ENCODE peak calls at places on chromosomes 5 and 9, in five cellular contexts. L is GM23248, T is ovary, Q is foreskin fibroblast, E is cardiac muscle cell. K is an unnamed sample.
A peak's percentile ranks its signal among the peaks of the same experiment; 100 is the strongest.

GRCh38 chr9:33924978-33925797 is 108.2 kb downstream of the UBE2R2 start:
- DNase-seq in L (peak; percentile 77), T (peak; percentile 51), Q (peak; percentile 40), E (peak; percentile 74), K (peak; percentile 46)

GRCh38 chr5:105030153-105030552 is 1467.6 kb upstream of the NUDT12 start:
- DNase-seq in L (no peak), T (no peak), Q (no peak), E (no peak), K (no peak)

GRCh38 chr5:136516617-136517016 is 151.3 kb upstream of the TRPC7 start:
- DNase-seq in L (no peak), T (no peak), Q (no peak), E (peak; percentile 6), K (no peak)

GRCh38 chr5:67334383-67334782 is 137.8 kb upstream of the CD180 start:
- DNase-seq in L (no peak), T (no peak), Q (no peak), E (no peak), K (no peak)

GRCh38 chr9:136379891-136380290 is 6.4 kb upstream of the CARD9 start:
- DNase-seq in L (no peak), T (no peak), Q (no peak), E (no peak), K (no peak)

GRCh38 chr9:36486454-36486932 is 86.2 kb upstream of the MELK start:
- DNase-seq in L (peak; percentile 52), T (no peak), Q (peak; percentile 9), E (no peak), K (peak; percentile 19)

GRCh38 chr5:176938472-176938871 is 39.3 kb upstream of the HK3 start:
- DNase-seq in L (no peak), T (no peak), Q (no peak), E (no peak), K (no peak)

GRCh38 chr9:136093331-136093986 is 1.6 kb downstream of the NACC2 start:
- DNase-seq in L (peak; percentile 66), T (no peak), Q (no peak), E (no peak), K (no peak)

GRCh38 chr9:116279230-116279629 is 125.6 kb downstream of the PAPPA start:
- DNase-seq in L (no peak), T (no peak), Q (no peak), E (peak; percentile 53), K (no peak)

GRCh38 chr5:175422058-175422457 is 21.9 kb downstream of the DRD1 start:
- DNase-seq in L (no peak), T (no peak), Q (no peak), E (no peak), K (no peak)

GRCh38 chr9:74777136-74777879 is 110.4 kb downstream of the TRPM6 start:
- DNase-seq in L (peak; percentile 83), T (peak; percentile 48), Q (peak; percentile 42), E (peak; percentile 72), K (peak; percentile 57)

GRCh38 chr5:107966216-107966615 is 295.5 kb upstream of the EFNA5 start:
- DNase-seq in L (no peak), T (no peak), Q (no peak), E (no peak), K (no peak)

GRCh38 chr9:90099262-90099982 is 494.6 kb downstream of the GADD45G start:
- DNase-seq in L (peak; percentile 42), T (no peak), Q (no peak), E (peak; percentile 44), K (peak; percentile 55)

GRCh38 chr5:151104795-151105194 is 24.0 kb upstream of the TNIP1 start:
- DNase-seq in L (peak; percentile 86), T (peak; percentile 71), Q (peak; percentile 90), E (peak; percentile 95), K (peak; percentile 19)

GRCh38 chr9:82903503-82903902 is 159.4 kb downstream of the RASEF start:
- DNase-seq in L (no peak), T (no peak), Q (no peak), E (no peak), K (no peak)

GRCh38 chr5:67451640-67452279 is 255.2 kb upstream of the CD180 start:
- DNase-seq in L (no peak), T (no peak), Q (no peak), E (no peak), K (no peak)

GRCh38 chr5:62340392-62340791 is 34.4 kb downstream of the KIF2A start:
- DNase-seq in L (peak; percentile 34), T (no peak), Q (no peak), E (peak; percentile 38), K (peak; percentile 65)

GRCh38 chr5:61578858-61579503 is 246.9 kb downstream of the ZSWIM6 start:
- DNase-seq in L (peak; percentile 49), T (no peak), Q (peak; percentile 8), E (peak; percentile 9), K (no peak)

GRCh38 chr9:121321039-121321503 is 49.0 kb downstream of the STOM start:
- DNase-seq in L (no peak), T (no peak), Q (no peak), E (peak; percentile 39), K (no peak)

GRCh38 chr5:10352404-10353240 is 873 bp upstream of the MARCHF6 start:
- DNase-seq in L (peak; percentile 69), T (no peak), Q (no peak), E (peak; percentile 40), K (peak; percentile 38)

GRCh38 chr5:78964889-78965288 is 20.2 kb downstream of the ARSB start:
- DNase-seq in L (peak; percentile 79), T (no peak), Q (peak; percentile 55), E (peak; percentile 84), K (peak; percentile 78)

GRCh38 chr5:149154629-149155028 is 13.3 kb downstream of the ABLIM3 start:
- DNase-seq in L (peak; percentile 32), T (no peak), Q (no peak), E (no peak), K (no peak)

GRCh38 chr9:36487482-36488321 is 85.0 kb upstream of the MELK start:
- DNase-seq in L (peak; percentile 97), T (peak; percentile 92), Q (peak; percentile 97), E (peak; percentile 98), K (peak; percentile 89)

GRCh38 chr5:157971466-157972324 is 112.8 kb upstream of the CLINT1 start:
- DNase-seq in L (peak; percentile 35), T (no peak), Q (no peak), E (peak; percentile 45), K (no peak)

GRCh38 chr9:95266649-95267048 is 50.9 kb downstream of the FANCC start:
- DNase-seq in L (no peak), T (no peak), Q (no peak), E (no peak), K (no peak)

GRCh38 chr5:147791181-147791580 is 8.7 kb upstream of the JAKMIP2 start:
- DNase-seq in L (no peak), T (no peak), Q (no peak), E (no peak), K (no peak)

GRCh38 chr5:157669701-157670097 is 1.6 kb upstream of the C5orf52 start:
- DNase-seq in L (no peak), T (no peak), Q (no peak), E (no peak), K (no peak)

GRCh38 chr9:137974746-137975526 is 97.4 kb downstream of the CACNA1B start:
- DNase-seq in L (no peak), T (no peak), Q (no peak), E (no peak), K (no peak)

GRCh38 chr9:121670447-121670846 is 19.0 kb downstream of the DAB2IP start:
- DNase-seq in L (peak; percentile 71), T (peak; percentile 59), Q (no peak), E (peak; percentile 94), K (no peak)

GRCh38 chr9:69898714-69899209 is 78.1 kb downstream of the CFAP95 start:
- DNase-seq in L (peak; percentile 81), T (no peak), Q (peak; percentile 86), E (peak; percentile 64), K (peak; percentile 89)

GRCh38 chr9:5510360-5510931 is at the start of gene PDCD1LG2:
- DNase-seq in L (peak; percentile 89), T (no peak), Q (peak; percentile 72), E (peak; percentile 79), K (peak; percentile 79)

GRCh38 chr5:58849995-58850667 is 267.3 kb downstream of the RAB3C start:
- DNase-seq in L (peak; percentile 56), T (no peak), Q (no peak), E (peak; percentile 66), K (peak; percentile 45)

GRCh38 chr5:151413800-151414199 is 33.6 kb upstream of the SLC36A1 start:
- DNase-seq in L (no peak), T (no peak), Q (no peak), E (no peak), K (no peak)

GRCh38 chr5:179530069-179530998 is 20.0 kb upstream of the RUFY1 start:
- DNase-seq in L (peak; percentile 47), T (peak; percentile 66), Q (peak; percentile 33), E (peak; percentile 67), K (no peak)

GRCh38 chr9:18791074-18791473 is 241.9 kb downstream of the SAXO1 start:
- DNase-seq in L (no peak), T (no peak), Q (no peak), E (peak; percentile 37), K (peak; percentile 16)

GRCh38 chr5:149417714-149418368 is 38.7 kb upstream of the IL17B start:
- DNase-seq in L (no peak), T (no peak), Q (no peak), E (no peak), K (no peak)

GRCh38 chr5:14380712-14381111 is 200.9 kb upstream of the OTULINL start:
- DNase-seq in L (no peak), T (no peak), Q (no peak), E (no peak), K (no peak)

GRCh38 chr5:171335616-171336015 is 26.6 kb downstream of the TLX3 start:
- DNase-seq in L (no peak), T (no peak), Q (no peak), E (no peak), K (no peak)

GRCh38 chr9:124218438-124219289 is 39.1 kb upstream of the NEK6 start:
- DNase-seq in L (peak; percentile 78), T (no peak), Q (peak; percentile 58), E (peak; percentile 32), K (peak; percentile 66)

GRCh38 chr9:73423891-73424290 is 272.2 kb downstream of the ANXA1 start:
- DNase-seq in L (no peak), T (no peak), Q (no peak), E (no peak), K (peak; percentile 14)

K was measured in epithelial cell of esophagus.